ENCODE peak calls at places on chromosomes 4 and X, in seven cellular contexts. N, H, O, T, W, E and Q are unnamed samples.

GRCh38 chr4:6257243-6258025 is 12.2 kb upstream of the WFS1 start:
- DNase-seq in N (no peak), T (no peak), H (no peak), O (no peak), W (no peak), E (no peak), Q (no peak)

GRCh38 chrX:18272222-18272621 is 51.5 kb upstream of the BEND2 start:
- DNase-seq in H (no peak), E (no peak), W (no peak), T (no peak), N (no peak), O (no peak), Q (no peak)

GRCh38 chrX:140766024-140766611 is 56.6 kb downstream of the LINC00632 start:
- DNase-seq in T (peak; percentile 70), W (no peak), O (no peak), E (no peak), H (peak; percentile 76), N (peak; percentile 15), Q (peak; percentile 51)

GRCh38 chr4:55258152-55258863 is 87.7 kb upstream of the SRD5A3 start:
- DNase-seq in H (no peak), T (no peak), W (no peak), N (no peak), E (no peak), O (no peak), Q (no peak)

GRCh38 chrX:39725928-39726619 is 371.7 kb downstream of the BCOR start:
- DNase-seq in N (no peak), H (no peak), O (no peak), T (no peak), W (no peak), E (no peak), Q (no peak)

GRCh38 chr4:4752025-4752424 is 107.4 kb upstream of the MSX1 start:
- DNase-seq in N (no peak), E (no peak), H (no peak), W (no peak), T (no peak), O (no peak), Q (no peak)

GRCh38 chr4:187060551-187060950 is 336.9 kb upstream of the FAT1 start:
- DNase-seq in H (no peak), E (no peak), O (no peak), W (no peak), N (no peak), T (no peak), Q (no peak)

GRCh38 chrX:85611926-85612325 is 232.5 kb upstream of the POF1B start:
- DNase-seq in H (no peak), W (peak; percentile 1), E (no peak), O (no peak), N (no peak), T (peak; percentile 2), Q (no peak)

GRCh38 chr4:172962564-172963353 is 205.9 kb upstream of the GALNT7 start:
- DNase-seq in T (no peak), W (peak; percentile 3), H (no peak), N (no peak), E (no peak), O (no peak), Q (no peak)

GRCh38 chrX:28223991-28224390 is 242.7 kb upstream of the DCAF8L1 start:
- DNase-seq in N (no peak), O (no peak), W (no peak), T (no peak), H (no peak), E (no peak), Q (no peak)

GRCh38 chr4:26032142-26032541 is 118.1 kb downstream of the SMIM20 start:
- DNase-seq in H (no peak), N (no peak), T (no peak), O (no peak), E (no peak), W (no peak), Q (no peak)

GRCh38 chr4:13067077-13067476 is 417.1 kb downstream of the RAB28 start:
- DNase-seq in T (no peak), O (no peak), E (no peak), H (no peak), N (no peak), W (no peak), Q (no peak)